ENCODE peak calls at places on chromosomes 12 and 14, in ten cellular contexts. One of them, this sample, is unnamed.

GRCh38 chr14:68796418-68797101 is 3.7 kb upstream of the ZFP36L1 start:
- DNase-seq in OCI-LY7: no peak
- DNase-seq in astrocyte: no peak
- DNase-seq in upper lobe of right lung: no peak
- DNase-seq in fibroblast of pulmonary artery: peak; percentile 32
- DNase-seq in GM12864: no peak
- DNase-seq in IMR-90: no peak
- DNase-seq in neural progenitor cell: no peak
- DNase-seq in A549: no peak
- DNase-seq in left lung: no peak
- DNase-seq in this sample: no peak

GRCh38 chr12:131084341-131085011 is 130.8 kb downstream of the ADGRD1 start:
- DNase-seq in OCI-LY7: no peak
- DNase-seq in astrocyte: no peak
- DNase-seq in upper lobe of right lung: peak; percentile 44
- DNase-seq in fibroblast of pulmonary artery: no peak
- DNase-seq in GM12864: no peak
- DNase-seq in IMR-90: no peak
- DNase-seq in neural progenitor cell: no peak
- DNase-seq in A549: no peak
- DNase-seq in left lung: no peak
- DNase-seq in this sample: peak; percentile 18

GRCh38 chr12:4215862-4216541 is 57.6 kb upstream of the CCND2 start:
- DNase-seq in OCI-LY7: no peak
- DNase-seq in astrocyte: no peak
- DNase-seq in upper lobe of right lung: no peak
- DNase-seq in fibroblast of pulmonary artery: no peak
- DNase-seq in GM12864: peak; percentile 39
- DNase-seq in IMR-90: no peak
- DNase-seq in neural progenitor cell: no peak
- DNase-seq in A549: no peak
- DNase-seq in left lung: no peak
- DNase-seq in this sample: no peak

GRCh38 chr12:14576896-14577295 is 9.2 kb upstream of the PLBD1 start:
- DNase-seq in OCI-LY7: peak; percentile 93
- DNase-seq in astrocyte: no peak
- DNase-seq in upper lobe of right lung: no peak
- DNase-seq in fibroblast of pulmonary artery: no peak
- DNase-seq in GM12864: no peak
- DNase-seq in IMR-90: no peak
- DNase-seq in neural progenitor cell: no peak
- DNase-seq in A549: no peak
- DNase-seq in left lung: no peak
- DNase-seq in this sample: no peak

GRCh38 chr14:80315681-80316080 is 104.4 kb upstream of the DIO2 start:
- DNase-seq in OCI-LY7: no peak
- DNase-seq in astrocyte: peak; percentile 64
- DNase-seq in upper lobe of right lung: no peak
- DNase-seq in fibroblast of pulmonary artery: no peak
- DNase-seq in GM12864: no peak
- DNase-seq in IMR-90: peak; percentile 42
- DNase-seq in neural progenitor cell: no peak
- DNase-seq in A549: no peak
- DNase-seq in left lung: no peak
- DNase-seq in this sample: no peak

GRCh38 chr12:97075583-97076268 is 168.7 kb downstream of the NEDD1 start:
- DNase-seq in OCI-LY7: no peak
- DNase-seq in astrocyte: peak; percentile 73
- DNase-seq in upper lobe of right lung: no peak
- DNase-seq in fibroblast of pulmonary artery: peak; percentile 9
- DNase-seq in GM12864: no peak
- DNase-seq in IMR-90: no peak
- DNase-seq in neural progenitor cell: peak; percentile 28
- DNase-seq in A549: no peak
- DNase-seq in left lung: no peak
- DNase-seq in this sample: no peak

GRCh38 chr14:96058606-96059200 is 19.5 kb downstream of the C14orf132 start:
- DNase-seq in OCI-LY7: no peak
- DNase-seq in astrocyte: no peak
- DNase-seq in upper lobe of right lung: no peak
- DNase-seq in fibroblast of pulmonary artery: no peak
- DNase-seq in GM12864: no peak
- DNase-seq in IMR-90: no peak
- DNase-seq in neural progenitor cell: no peak
- DNase-seq in A549: no peak
- DNase-seq in left lung: no peak
- DNase-seq in this sample: no peak

GRCh38 chr14:75453817-75454434 is 26.1 kb downstream of the JDP2 start:
- DNase-seq in OCI-LY7: peak; percentile 76
- DNase-seq in astrocyte: no peak
- DNase-seq in upper lobe of right lung: no peak
- DNase-seq in fibroblast of pulmonary artery: no peak
- DNase-seq in GM12864: peak; percentile 63
- DNase-seq in IMR-90: no peak
- DNase-seq in neural progenitor cell: peak; percentile 33
- DNase-seq in A549: no peak
- DNase-seq in left lung: no peak
- DNase-seq in this sample: no peak

GRCh38 chr12:108633081-108633533 is 587 bp downstream of the SELPLG start:
- DNase-seq in OCI-LY7: peak; percentile 24
- DNase-seq in astrocyte: no peak
- DNase-seq in upper lobe of right lung: no peak
- DNase-seq in fibroblast of pulmonary artery: no peak
- DNase-seq in GM12864: no peak
- DNase-seq in IMR-90: no peak
- DNase-seq in neural progenitor cell: no peak
- DNase-seq in A549: no peak
- DNase-seq in left lung: no peak
- DNase-seq in this sample: no peak

GRCh38 chr12:57135939-57136338 is 7.7 kb downstream of the LRP1 start:
- DNase-seq in OCI-LY7: no peak
- DNase-seq in astrocyte: no peak
- DNase-seq in upper lobe of right lung: no peak
- DNase-seq in fibroblast of pulmonary artery: peak; percentile 52
- DNase-seq in GM12864: no peak
- DNase-seq in IMR-90: peak; percentile 52
- DNase-seq in neural progenitor cell: peak; percentile 65
- DNase-seq in A549: no peak
- DNase-seq in left lung: no peak
- DNase-seq in this sample: no peak

GRCh38 chr14:60977848-60978247 is 3.0 kb downstream of the TRMT5 start:
- DNase-seq in OCI-LY7: no peak
- DNase-seq in astrocyte: no peak
- DNase-seq in upper lobe of right lung: no peak
- DNase-seq in fibroblast of pulmonary artery: peak; percentile 16
- DNase-seq in GM12864: no peak
- DNase-seq in IMR-90: no peak
- DNase-seq in neural progenitor cell: no peak
- DNase-seq in A549: no peak
- DNase-seq in left lung: no peak
- DNase-seq in this sample: no peak

GRCh38 chr12:3165311-3165931 is 88.2 kb downstream of the TSPAN9 start:
- DNase-seq in OCI-LY7: no peak
- DNase-seq in astrocyte: no peak
- DNase-seq in upper lobe of right lung: no peak
- DNase-seq in fibroblast of pulmonary artery: no peak
- DNase-seq in GM12864: no peak
- DNase-seq in IMR-90: no peak
- DNase-seq in neural progenitor cell: no peak
- DNase-seq in A549: no peak
- DNase-seq in left lung: no peak
- DNase-seq in this sample: no peak

GRCh38 chr14:95741781-95742180 is 27.9 kb upstream of the TCL1A start:
- DNase-seq in OCI-LY7: no peak
- DNase-seq in astrocyte: no peak
- DNase-seq in upper lobe of right lung: no peak
- DNase-seq in fibroblast of pulmonary artery: no peak
- DNase-seq in GM12864: no peak
- DNase-seq in IMR-90: no peak
- DNase-seq in neural progenitor cell: no peak
- DNase-seq in A549: no peak
- DNase-seq in left lung: no peak
- DNase-seq in this sample: no peak

GRCh38 chr12:32332446-32332845 is 66.9 kb upstream of the FGD4 start:
- DNase-seq in OCI-LY7: no peak
- DNase-seq in astrocyte: no peak
- DNase-seq in upper lobe of right lung: no peak
- DNase-seq in fibroblast of pulmonary artery: no peak
- DNase-seq in GM12864: no peak
- DNase-seq in IMR-90: no peak
- DNase-seq in neural progenitor cell: no peak
- DNase-seq in A549: no peak
- DNase-seq in left lung: no peak
- DNase-seq in this sample: no peak

GRCh38 chr12:49097381-49097780 is 2.8 kb upstream of the DHH start:
- DNase-seq in OCI-LY7: no peak
- DNase-seq in astrocyte: no peak
- DNase-seq in upper lobe of right lung: no peak
- DNase-seq in fibroblast of pulmonary artery: no peak
- DNase-seq in GM12864: no peak
- DNase-seq in IMR-90: no peak
- DNase-seq in neural progenitor cell: no peak
- DNase-seq in A549: no peak
- DNase-seq in left lung: no peak
- DNase-seq in this sample: no peak

DNA sequence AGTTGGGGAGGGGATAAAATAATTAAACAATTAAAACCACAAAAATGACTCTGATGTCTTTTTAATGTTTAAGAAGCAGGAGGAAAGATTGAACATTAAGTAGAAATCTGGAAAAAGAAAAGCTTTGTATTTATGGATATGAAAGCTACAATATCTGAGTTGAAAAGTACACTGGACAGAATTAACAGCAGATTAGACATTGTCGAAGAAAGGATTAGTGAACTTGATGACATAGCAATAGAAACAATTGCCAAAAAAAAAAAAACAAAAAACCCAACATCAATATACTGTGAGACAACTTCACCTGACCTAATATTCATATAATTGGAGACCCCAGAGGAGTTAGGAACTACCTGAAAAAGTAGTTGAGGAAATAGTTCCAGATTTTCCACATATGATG is 289.5 kb upstream of the RGS6 start:
- DNase-seq in OCI-LY7: no peak
- DNase-seq in astrocyte: no peak
- DNase-seq in upper lobe of right lung: no peak
- DNase-seq in fibroblast of pulmonary artery: no peak
- DNase-seq in GM12864: no peak
- DNase-seq in IMR-90: no peak
- DNase-seq in neural progenitor cell: no peak
- DNase-seq in A549: no peak
- DNase-seq in left lung: no peak
- DNase-seq in this sample: no peak
- TF ChIP-seq CTCF in OCI-LY7: no peak
- TF ChIP-seq CTCF in astrocyte: no peak
- TF ChIP-seq CTCF in upper lobe of right lung: no peak
- TF ChIP-seq CTCF in fibroblast of pulmonary artery: no peak
- TF ChIP-seq CTCF in GM12864: no peak
- TF ChIP-seq CTCF in IMR-90: no peak
- TF ChIP-seq CTCF in neural progenitor cell: no peak
- TF ChIP-seq CTCF in A549: no peak
- TF ChIP-seq CTCF in left lung: no peak
- TF ChIP-seq CTCF in this sample: no peak

DNA sequence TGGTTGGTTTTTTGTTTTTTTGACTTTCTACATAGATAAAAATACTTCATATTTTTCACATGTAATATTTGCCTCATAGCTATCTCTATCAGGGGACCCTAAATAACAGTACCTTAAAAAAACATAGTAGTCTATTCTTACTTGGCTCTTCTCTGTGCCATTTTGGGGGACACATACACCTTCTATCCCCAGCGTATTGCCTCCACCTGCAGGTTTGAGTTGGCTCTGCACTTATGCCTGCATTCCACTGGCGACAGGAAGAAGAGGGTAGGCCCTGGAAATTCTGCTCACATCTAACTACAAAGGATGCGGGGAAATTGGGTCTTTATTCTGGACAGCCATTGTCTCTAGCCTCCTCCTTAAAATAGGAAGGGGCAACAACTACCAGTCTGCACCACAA is 13.8 kb upstream of the IFI27L2 start:
- DNase-seq in OCI-LY7: peak; percentile 41
- DNase-seq in astrocyte: no peak
- DNase-seq in upper lobe of right lung: no peak
- DNase-seq in fibroblast of pulmonary artery: no peak
- DNase-seq in GM12864: no peak
- DNase-seq in IMR-90: no peak
- DNase-seq in neural progenitor cell: peak; percentile 61
- DNase-seq in A549: no peak
- DNase-seq in left lung: no peak
- DNase-seq in this sample: no peak
- TF ChIP-seq CTCF in OCI-LY7: peak; percentile 69
- TF ChIP-seq CTCF in astrocyte: peak; percentile 33
- TF ChIP-seq CTCF in upper lobe of right lung: peak; percentile 16
- TF ChIP-seq CTCF in fibroblast of pulmonary artery: peak; percentile 37
- TF ChIP-seq CTCF in GM12864: peak; percentile 61
- TF ChIP-seq CTCF in IMR-90: peak; percentile 30
- TF ChIP-seq CTCF in neural progenitor cell: peak; percentile 63
- TF ChIP-seq CTCF in A549: no peak
- TF ChIP-seq CTCF in left lung: no peak
- TF ChIP-seq CTCF in this sample: no peak

GRCh38 chr14:104871145-104871655 is 6.1 kb downstream of the CEP170B start:
- DNase-seq in OCI-LY7: no peak
- DNase-seq in astrocyte: no peak
- DNase-seq in upper lobe of right lung: no peak
- DNase-seq in fibroblast of pulmonary artery: no peak
- DNase-seq in GM12864: no peak
- DNase-seq in IMR-90: no peak
- DNase-seq in neural progenitor cell: no peak
- DNase-seq in A549: no peak
- DNase-seq in left lung: no peak
- DNase-seq in this sample: peak; percentile 40
- TF ChIP-seq CTCF in OCI-LY7: no peak
- TF ChIP-seq CTCF in astrocyte: no peak
- TF ChIP-seq CTCF in upper lobe of right lung: no peak
- TF ChIP-seq CTCF in fibroblast of pulmonary artery: no peak
- TF ChIP-seq CTCF in GM12864: no peak
- TF ChIP-seq CTCF in IMR-90: no peak
- TF ChIP-seq CTCF in neural progenitor cell: no peak
- TF ChIP-seq CTCF in A549: peak; percentile 8
- TF ChIP-seq CTCF in left lung: no peak
- TF ChIP-seq CTCF in this sample: no peak

DNA sequence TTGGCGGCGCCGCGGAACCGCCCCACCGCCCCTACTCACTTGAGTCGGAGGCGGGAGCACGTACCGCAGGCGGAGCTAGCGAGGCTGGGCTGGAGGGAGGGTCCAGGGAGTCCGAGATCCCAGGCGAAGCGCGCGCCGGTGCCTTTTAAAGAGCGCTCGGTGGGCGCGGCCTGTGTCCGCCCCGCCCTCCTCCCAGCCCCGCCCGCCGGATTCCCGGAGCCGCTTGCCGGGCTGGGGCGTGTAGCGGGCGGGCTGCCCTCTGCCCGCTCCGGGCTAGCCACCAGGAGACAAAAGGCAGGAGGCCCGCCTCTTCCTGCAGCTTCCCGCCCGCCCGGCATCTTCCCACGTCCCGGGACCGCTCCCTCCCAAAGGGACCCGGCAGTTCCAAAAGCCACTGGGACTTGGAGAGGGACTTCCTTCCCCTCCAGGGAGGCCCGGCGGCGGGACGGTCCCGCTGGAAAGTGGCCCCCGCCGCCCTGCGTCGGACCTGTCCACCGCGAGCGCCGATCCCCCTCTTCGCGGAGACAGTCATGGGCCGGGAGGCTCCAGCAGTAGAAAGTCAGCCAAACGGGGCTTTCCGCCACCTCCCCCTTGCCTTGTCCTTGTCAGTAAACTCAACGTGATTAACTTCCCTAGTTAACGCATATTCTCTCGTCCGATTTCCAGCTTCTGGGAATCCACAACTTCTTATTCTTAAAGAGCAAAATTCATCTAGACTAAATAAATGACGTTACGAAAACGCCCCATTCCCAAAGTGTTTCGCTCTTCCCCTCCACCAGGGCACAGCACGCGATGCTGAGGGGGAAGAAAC is at the start of gene CSRP2:
- DNase-seq in OCI-LY7: peak; percentile 78
- DNase-seq in astrocyte: peak; percentile 79
- DNase-seq in upper lobe of right lung: peak; percentile 93
- DNase-seq in fibroblast of pulmonary artery: peak; percentile 78
- DNase-seq in GM12864: peak; percentile 7
- DNase-seq in IMR-90: peak; percentile 87
- DNase-seq in neural progenitor cell: peak; percentile 98
- DNase-seq in A549: peak; percentile 91
- DNase-seq in left lung: peak; percentile 91
- DNase-seq in this sample: no peak
- TF ChIP-seq CTCF in OCI-LY7: peak; percentile 25
- TF ChIP-seq CTCF in astrocyte: peak; percentile 24
- TF ChIP-seq CTCF in upper lobe of right lung: peak; percentile 39
- TF ChIP-seq CTCF in fibroblast of pulmonary artery: peak; percentile 30
- TF ChIP-seq CTCF in GM12864: no peak
- TF ChIP-seq CTCF in IMR-90: peak; percentile 34
- TF ChIP-seq CTCF in neural progenitor cell: peak; percentile 41
- TF ChIP-seq CTCF in A549: no peak
- TF ChIP-seq CTCF in left lung: no peak
- TF ChIP-seq CTCF in this sample: no peak

This sample was measured in CD14-positive monocyte.